ENCODE peak calls at places on chromosomes 6 and 20, in four cellular contexts. D is K562, W is GM12878, U is HepG2. G is an unnamed sample.
A peak's percentile ranks its signal among the peaks of the same experiment; 100 is the strongest.

GRCh38 chr6:107132330-107132954 is 17.1 kb upstream of the BEND3 start:
- DNase-seq in D (no peak), W (no peak), U (peak; percentile 46), G (no peak)

GRCh38 chr6:128570439-128571063 is 50.2 kb upstream of the PTPRK start:
- DNase-seq in D (no peak), W (no peak), U (no peak), G (no peak)

GRCh38 chr6:42224222-42225042 is 6.8 kb upstream of the MRPS10 start:
- DNase-seq in D (no peak), W (peak; percentile 94), U (peak; percentile 48), G (peak; percentile 37)

GRCh38 chr6:145028144-145028818 is 707.0 kb downstream of the EPM2A start:
- DNase-seq in D (no peak), W (no peak), U (peak; percentile 11), G (no peak)

GRCh38 chr6:169539176-169539897 is 162.5 kb downstream of the WDR27 start:
- DNase-seq in D (no peak), W (no peak), U (no peak), G (no peak)

GRCh38 chr20:19401096-19401495 is 188.7 kb downstream of the SLC24A3 start:
- DNase-seq in D (no peak), W (no peak), U (no peak), G (no peak)

GRCh38 chr20:50320005-50320909 is 129.6 kb downstream of the CEBPB start:
- DNase-seq in D (no peak), W (no peak), U (no peak), G (no peak)

GRCh38 chr6:151436300-151436699 is 15.6 kb downstream of the RMND1 start:
- DNase-seq in D (no peak), W (no peak), U (no peak), G (no peak)

GRCh38 chr20:48986899-48987298 is 59.2 kb upstream of the CSE1L start:
- DNase-seq in D (no peak), W (no peak), U (peak; percentile 49), G (no peak)

GRCh38 chr6:43459535-43459934 is 4.2 kb upstream of the DLK2 start:
- DNase-seq in D (no peak), W (no peak), U (no peak), G (no peak)

GRCh38 chr20:41482647-41483552 is 116.3 kb upstream of the EMILIN3 start:
- DNase-seq in D (no peak), W (no peak), U (no peak), G (no peak)

GRCh38 chr6:138328210-138328609 is 49.5 kb upstream of the SMIM28 start:
- DNase-seq in D (no peak), W (no peak), U (no peak), G (no peak)

GRCh38 chr6:34597605-34598353 is 41.6 kb upstream of the SPDEF start:
- DNase-seq in D (no peak), W (no peak), U (peak; percentile 23), G (no peak)

GRCh38 chr6:105164418-105164817 is 15.4 kb downstream of the POPDC3 start:
- DNase-seq in D (no peak), W (no peak), U (no peak), G (no peak)

GRCh38 chr6:131015630-131016263 is 47.3 kb downstream of the EPB41L2 start:
- DNase-seq in D (no peak), W (no peak), U (no peak), G (no peak)

GRCh38 chr20:31559704-31560093 is 45.4 kb upstream of the ID1 start:
- DNase-seq in D (no peak), W (no peak), U (no peak), G (no peak)

GRCh38 chr6:45965787-45966186 is 49.9 kb downstream of the CLIC5 start:
- DNase-seq in D (no peak), W (no peak), U (no peak), G (no peak)

GRCh38 chr6:144582939-144583613 is 297.9 kb downstream of the UTRN start:
- DNase-seq in D (no peak), W (peak; percentile 83), U (no peak), G (no peak)

GRCh38 chr6:157884756-157885155 is 61.7 kb downstream of the SNX9 start:
- DNase-seq in D (no peak), W (no peak), U (peak; percentile 43), G (no peak)

GRCh38 chr20:2688041-2688591 is 4.5 kb upstream of the EBF4 start:
- DNase-seq in D (peak; percentile 60), W (no peak), U (no peak), G (no peak)

GRCh38 chr6:87396595-87397392 is 11.0 kb upstream of the CFAP206 start:
- DNase-seq in D (no peak), W (no peak), U (no peak), G (no peak)

GRCh38 chr20:56580226-56580625 is 47.2 kb downstream of the FAM209B start:
- DNase-seq in D (no peak), W (no peak), U (no peak), G (no peak)

GRCh38 chr6:29016559-29017427 is 11.7 kb upstream of the ZNF311 start:
- DNase-seq in D (peak; percentile 73), W (peak; percentile 56), U (peak; percentile 80), G (peak; percentile 32)

GRCh38 chr6:149545258-149545753 is 537 bp downstream of the PPIL4 start:
- DNase-seq in D (peak; percentile 50), W (no peak), U (peak; percentile 75), G (no peak)
- TF ChIP-seq TAF1 in D (no peak), W (no peak), U (no peak), G (no peak)

GRCh38 chr6:39702265-39702664 is 22.9 kb downstream of the KIF6 start:
- DNase-seq in D (no peak), W (no peak), U (no peak), G (no peak)
- TF ChIP-seq POLR2A in D (no peak), W (no peak), U (no peak), G (no peak)

GRCh38 chr6:125792172-125792571 is 1.4 kb downstream of the NCOA7 start:
- DNase-seq in D (no peak), W (no peak), U (no peak), G (no peak)

GRCh38 chr6:125791820-125792165 is 1.0 kb downstream of the NCOA7 start:
- DNase-seq in D (no peak), W (no peak), U (no peak), G (no peak)

GRCh38 chr6:125790403-125791150 is at the start of gene NCOA7:
- DNase-seq in D (peak; percentile 78), W (no peak), U (peak; percentile 65), G (peak; percentile 71)

GRCh38 chr6:125792680-125793079 is 1.9 kb downstream of the NCOA7 start:
- DNase-seq in D (no peak), W (no peak), U (no peak), G (no peak)

DNA sequence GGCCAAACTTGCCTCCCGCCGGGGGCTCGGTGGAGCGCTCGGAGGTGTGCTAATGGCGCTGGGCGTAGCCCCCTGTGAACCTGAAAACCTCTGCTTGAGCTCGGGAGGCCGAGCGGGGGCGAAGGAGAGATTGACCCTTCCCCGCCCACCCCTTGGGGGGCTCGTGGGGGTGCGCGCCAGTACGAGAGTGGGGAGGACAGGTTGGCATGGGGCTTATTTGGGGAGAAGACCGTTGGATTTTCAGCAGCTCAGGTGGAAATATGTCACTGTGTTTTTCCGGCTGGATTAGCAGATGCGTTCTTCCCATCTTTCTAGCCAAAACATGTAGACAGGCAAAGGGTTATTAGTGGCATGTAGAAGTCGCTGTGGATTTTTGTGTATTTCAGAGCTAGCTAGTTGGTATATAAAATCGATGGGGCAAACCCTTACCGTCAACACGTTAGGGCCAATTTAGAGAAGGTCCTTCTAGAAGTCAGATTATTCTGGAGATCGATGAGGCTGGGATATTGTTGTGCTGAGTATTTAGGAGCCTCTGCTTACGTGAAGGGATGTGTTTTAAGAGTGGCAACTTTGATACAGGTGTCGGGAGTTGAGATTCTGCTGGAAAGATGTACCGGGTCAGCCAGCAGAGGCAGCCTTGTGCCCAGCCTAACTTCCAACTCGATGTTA is 525 bp downstream of the NCOA7 start:
- DNase-seq in D (peak; percentile 59), W (no peak), U (peak; percentile 57), G (no peak)
- TF ChIP-seq TAF1 in D (no peak), W (no peak), U (no peak), G (no peak)

GRCh38 chr20:53739799-53740785 is 146.5 kb upstream of the ZNF217 start:
- DNase-seq in D (no peak), W (no peak), U (no peak), G (no peak)
- TF ChIP-seq POLR2A in D (peak; percentile 48), W (peak; percentile 28), U (no peak), G (peak; percentile 47)